ENCODE peak calls at places on chromosomes 6 and 20, in six cellular contexts. U, Y, Z, E, O and I are unnamed samples.

GRCh38 chr6:100271625-100272024 is 193.1 kb downstream of the SIM1 start:
- DNase-seq in E (no peak), U (no peak), Y (no peak), Z (no peak), O (no peak), I (no peak)

GRCh38 chr20:59403261-59403961 is 103.0 kb downstream of the EDN3 start:
- DNase-seq in Y (no peak), Z (no peak), E (no peak), U (no peak), O (no peak), I (peak)

GRCh38 chr6:136866872-136867416 is 44.6 kb downstream of the PEX7 start:
- DNase-seq in Y (no peak), E (peak), O (peak), Z (no peak), U (no peak), I (no peak)

GRCh38 chr6:170545405-170545804 is 7.7 kb downstream of the PSMB1 start:
- DNase-seq in E (no peak), U (no peak), Z (no peak), Y (no peak), O (no peak), I (no peak)

GRCh38 chr6:93751969-93752368 is 332.6 kb upstream of the EPHA7 start:
- DNase-seq in O (peak), Z (no peak), U (no peak), E (no peak), Y (no peak), I (no peak)

GRCh38 chr6:111013144-111013905 is 31.5 kb downstream of the RPF2 start:
- DNase-seq in E (peak), U (no peak), Z (no peak), O (peak), Y (no peak), I (no peak)

GRCh38 chr6:16352258-16352635 is 113.9 kb downstream of the GMPR start:
- DNase-seq in E (peak), U (no peak), Y (no peak), O (peak), Z (no peak), I (no peak)

GRCh38 chr20:20393207-20393606 is 25.3 kb downstream of the INSM1 start:
- DNase-seq in E (no peak), O (no peak), Z (no peak), U (no peak), Y (no peak), I (no peak)

GRCh38 chr6:50128420-50129005 is 78.8 kb upstream of the DEFB112 start:
- DNase-seq in O (peak), Y (no peak), U (no peak), E (peak), Z (no peak), I (no peak)

GRCh38 chr6:36340671-36341454 is 4.2 kb upstream of the BNIP5 start:
- DNase-seq in Y (peak), O (peak), U (peak), E (peak), Z (peak), I (peak)

GRCh38 chr6:36340341-36340670 is 3.6 kb upstream of the BNIP5 start:
- DNase-seq in E (no peak), Z (no peak), U (no peak), Y (peak), O (no peak), I (no peak)

GRCh38 chr6:36336779-36337194 is at the start of gene BNIP5:
- DNase-seq in Z (no peak), U (no peak), Y (no peak), O (no peak), E (no peak), I (peak)

GRCh38 chr6:36337814-36338213 is 1.1 kb upstream of the BNIP5 start:
- DNase-seq in O (no peak), U (no peak), Z (no peak), Y (peak), E (no peak), I (no peak)

GRCh38 chr6:36339156-36339555 is 2.5 kb upstream of the BNIP5 start:
- DNase-seq in E (no peak), U (no peak), Z (no peak), O (no peak), Y (peak), I (no peak)
- H3K4me3 ChIP-seq in E (no peak), U (no peak), Z (no peak), O (no peak), Y (no peak), I (no peak)

DNA sequence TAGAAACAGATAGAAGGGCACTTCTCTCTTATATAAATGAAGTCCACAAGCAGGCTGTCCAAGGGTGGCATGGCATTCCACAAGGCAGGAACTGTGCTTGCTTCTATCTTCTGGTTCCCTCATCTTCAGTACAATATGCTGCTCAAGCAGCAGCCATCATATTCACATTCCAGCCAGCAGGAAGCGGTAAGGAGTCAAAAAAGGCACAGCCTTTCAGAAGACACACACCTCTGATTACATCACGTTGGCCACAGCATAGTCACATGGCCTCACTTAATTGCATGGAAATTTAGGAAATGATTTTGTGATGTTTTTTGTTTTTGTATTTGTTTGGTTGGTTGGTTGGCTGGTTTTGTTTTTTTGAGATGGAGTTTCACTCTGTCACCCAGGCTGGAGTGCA is 19.0 kb downstream of the REM1 start:
- DNase-seq in E (peak), Z (no peak), U (peak), Y (no peak), O (peak), I (peak)
- TF ChIP-seq CTCF in E (peak), Z (no peak), U (peak), Y (peak), O (peak), I (peak)

DNA sequence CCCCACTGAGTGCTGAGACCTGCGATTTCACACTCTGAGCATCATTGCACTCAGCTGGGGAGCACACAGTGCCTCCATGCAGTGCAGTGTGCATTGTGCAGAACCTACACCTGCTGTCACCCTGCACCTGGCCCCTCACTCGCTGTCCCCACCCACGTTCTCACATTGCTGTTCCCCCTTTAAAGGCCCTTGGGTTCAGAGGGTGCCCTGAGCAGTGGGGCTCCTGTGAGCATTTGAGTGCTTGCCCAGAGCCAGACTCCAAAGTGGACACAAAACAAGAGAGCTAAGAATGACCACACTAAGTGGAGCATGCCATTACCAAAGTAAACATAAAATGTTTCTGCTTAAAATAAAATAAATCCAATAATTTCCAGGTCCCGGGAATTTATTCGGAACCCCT is 131.0 kb upstream of the CST7 start:
- DNase-seq in E (no peak), O (no peak), U (no peak), Z (no peak), Y (no peak), I (no peak)
- H3K4me3 ChIP-seq in E (no peak), O (no peak), U (no peak), Z (no peak), Y (no peak), I (no peak)

GRCh38 chr6:153001767-153002612 is 519 bp downstream of the MTRF1L start:
- DNase-seq in Y (no peak), O (no peak), U (no peak), E (peak), Z (no peak), I (no peak)

GRCh38 chr6:153000243-153000642 is 2.3 kb downstream of the MTRF1L start:
- DNase-seq in E (no peak), U (no peak), O (no peak), Z (no peak), Y (no peak), I (no peak)

GRCh38 chr6:153003294-153003645 is 761 bp upstream of the MTRF1L start:
- DNase-seq in Z (no peak), O (peak), Y (no peak), U (no peak), E (no peak), I (no peak)

GRCh38 chr6:153002613-153003293 is at the start of gene MTRF1L:
- DNase-seq in E (peak), Y (peak), Z (peak), O (peak), U (peak), I (peak)
- TF ChIP-seq CTCF in E (no peak), Y (no peak), Z (no peak), O (no peak), U (no peak), I (no peak)

DNA sequence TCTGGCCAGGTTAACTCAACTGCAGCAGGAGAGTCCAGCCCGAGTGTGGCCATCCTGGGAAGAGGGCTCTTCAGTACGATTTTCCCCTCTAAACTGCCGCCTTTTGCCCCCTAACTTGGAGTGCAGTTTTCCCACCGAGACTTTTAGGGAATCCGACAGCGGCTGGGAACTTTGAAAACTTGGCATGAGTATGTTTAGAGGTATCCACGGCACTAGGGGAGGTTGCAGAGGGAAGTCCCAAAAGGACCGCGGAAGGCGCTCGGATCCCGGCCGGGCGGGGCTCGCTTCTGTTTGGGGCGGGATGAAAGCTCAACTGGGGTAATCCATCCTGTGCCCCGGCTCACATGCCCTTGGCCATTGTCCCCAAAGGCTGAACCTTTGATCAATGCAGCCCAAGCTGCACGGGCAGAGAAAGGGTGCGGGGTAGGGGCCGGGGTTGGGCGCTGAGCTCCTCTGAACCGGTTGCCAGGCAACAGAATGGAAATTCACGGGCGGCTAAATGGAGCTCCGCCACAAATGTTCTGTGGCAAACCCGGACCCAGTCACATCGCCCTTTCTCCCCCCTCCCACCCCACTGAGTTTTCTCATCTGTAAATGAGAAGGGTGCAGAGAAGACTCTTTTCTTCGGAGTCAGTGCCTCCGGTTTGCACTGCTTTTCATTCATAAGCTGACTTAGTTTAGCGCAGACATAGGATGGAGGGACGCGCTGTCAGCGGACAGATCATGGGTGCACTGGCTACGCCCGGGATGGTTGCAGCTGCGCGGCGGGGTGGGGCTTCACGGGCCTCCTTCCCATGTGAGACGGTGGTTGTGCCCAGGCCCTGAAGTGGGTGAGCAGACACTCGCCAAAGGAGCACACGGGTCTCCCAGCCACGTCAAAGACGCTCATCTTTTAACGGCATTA is 2.3 kb downstream of the BMP6 start:
- DNase-seq in U (no peak), Y (peak), E (no peak), Z (no peak), O (peak), I (peak)
- H3K4me3 ChIP-seq in U (peak), Y (peak), E (peak), Z (no peak), O (peak), I (peak)

DNA sequence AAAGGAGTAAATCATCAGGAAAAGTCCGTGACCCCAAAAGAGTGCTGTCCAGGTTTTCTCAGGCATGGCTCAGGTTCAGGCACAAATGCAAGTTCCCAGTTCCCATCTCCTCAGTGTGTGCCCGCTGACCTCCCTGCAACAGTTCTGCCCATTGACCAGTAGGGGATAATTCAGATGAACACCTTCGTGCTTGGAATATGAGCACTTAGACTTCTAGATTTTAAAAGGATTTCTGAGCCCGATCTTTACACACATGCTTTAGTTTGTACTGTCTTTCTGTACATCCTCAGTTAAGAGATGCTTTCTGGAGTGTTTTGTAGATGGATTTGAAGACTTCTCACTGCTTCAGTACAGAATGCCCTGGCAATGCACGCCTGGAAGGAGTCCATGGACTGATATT is 239.7 kb upstream of the PLCB4 start:
- DNase-seq in Z (no peak), E (no peak), U (no peak), O (no peak), Y (no peak), I (no peak)
- TF ChIP-seq CTCF in Z (no peak), E (no peak), U (no peak), O (no peak), Y (no peak), I (peak)

GRCh38 chr6:44010411-44011349 is 116.6 kb downstream of the MRPL14 start:
- DNase-seq in Z (no peak), Y (peak), E (peak), O (peak), U (no peak), I (peak)
- H3K4me3 ChIP-seq in Z (no peak), Y (no peak), E (no peak), O (no peak), U (no peak), I (no peak)

GRCh38 chr6:19210849-19211590 is 626.1 kb upstream of the ID4 start:
- DNase-seq in Y (no peak), Z (no peak), U (no peak), E (no peak), O (no peak), I (peak)
- TF ChIP-seq CTCF in Y (no peak), Z (peak), U (no peak), E (no peak), O (no peak), I (peak)